ENCODE peak calls at places on chromosomes 3 and 15, in six cellular contexts. Z is HT-29, X is iris pigment epithelial cell, C is germinal center, F is hippocampal formation, R is fibroblast of lung. T is an unnamed sample.

GRCh38 chr15:93047621-93048425 is 41.2 kb downstream of the RGMA start:
- DNase-seq in R (no peak), Z (no peak), X (no peak), C (no peak), F (no peak), T (no peak)

GRCh38 chr3:47890832-47891620 is 88.1 kb downstream of the DHX30 start:
- DNase-seq in X (no peak), Z (no peak), R (no peak), C (no peak), F (peak), T (no peak)

GRCh38 chr3:51673802-51674654 is 3.0 kb downstream of the TEX264 start:
- DNase-seq in X (no peak), C (no peak), R (no peak), Z (no peak), F (no peak), T (no peak)

GRCh38 chr3:6861989-6862879 is 1.3 kb downstream of the GRM7 start:
- DNase-seq in Z (no peak), R (no peak), X (no peak), C (no peak), F (no peak), T (no peak)

GRCh38 chr15:45169608-45170480 is 17.9 kb downstream of the SHF start:
- DNase-seq in Z (no peak), C (peak), R (no peak), X (no peak), F (no peak), T (no peak)

GRCh38 chr3:30084971-30085403 is 521.4 kb upstream of the TGFBR2 start:
- DNase-seq in X (no peak), Z (no peak), C (no peak), R (no peak), F (no peak), T (no peak)

GRCh38 chr3:122305818-122306621 is 19.0 kb upstream of the CSTA start:
- DNase-seq in Z (peak), C (no peak), X (no peak), F (no peak), R (peak), T (peak)

GRCh38 chr3:31958721-31959152 is 22.3 kb downstream of the OSBPL10 start:
- DNase-seq in C (no peak), F (no peak), X (no peak), Z (no peak), R (no peak), T (no peak)

GRCh38 chr3:194687638-194688206 is 2.0 kb downstream of the FAM43A start:
- DNase-seq in Z (peak), C (peak), F (peak), R (peak), X (peak), T (peak)

GRCh38 chr3:126258670-126259069 is 78.3 kb upstream of the ALDH1L1 start:
- DNase-seq in Z (no peak), R (no peak), C (no peak), X (no peak), F (no peak), T (peak)

GRCh38 chr15:59232476-59232875 is 25.8 kb downstream of the LDHAL6B start:
- DNase-seq in R (peak), C (no peak), X (peak), F (no peak), Z (no peak), T (no peak)

GRCh38 chr3:179446501-179446900 is 4.8 kb downstream of the GNB4 start:
- DNase-seq in X (peak), R (no peak), C (no peak), F (no peak), Z (peak), T (no peak)

GRCh38 chr3:63762180-63762579 is 56.9 kb upstream of the C3orf49 start:
- DNase-seq in X (no peak), F (no peak), Z (no peak), R (peak), C (no peak), T (no peak)

GRCh38 chr15:75347222-75348033 is 589 bp downstream of the NEIL1 start:
- DNase-seq in Z (no peak), C (peak), F (peak), X (no peak), R (no peak), T (peak)

GRCh38 chr15:77901921-77902750 is 175.4 kb downstream of the TBC1D2B start:
- DNase-seq in C (no peak), R (no peak), F (no peak), Z (no peak), X (no peak), T (no peak)

GRCh38 chr3:171379281-171379680 is 80.9 kb downstream of the TNIK start:
- DNase-seq in X (peak), R (peak), F (no peak), C (no peak), Z (no peak), T (no peak)

GRCh38 chr15:100078511-100079220 is 263.1 kb downstream of the ADAMTS17 start:
- DNase-seq in X (no peak), Z (no peak), F (no peak), C (no peak), R (peak), T (no peak)

GRCh38 chr15:75202251-75203016 is 752 bp downstream of the C15orf39 start:
- DNase-seq in X (peak), F (no peak), R (peak), Z (peak), C (peak), T (peak)

GRCh38 chr3:33803894-33804526 is 5.6 kb downstream of the PDCD6IP start:
- DNase-seq in C (no peak), F (no peak), X (no peak), R (no peak), Z (no peak), T (no peak)

GRCh38 chr3:71119171-71119570 is 464.4 kb downstream of the FOXP1 start:
- DNase-seq in X (peak), Z (peak), F (no peak), C (no peak), R (peak), T (no peak)

GRCh38 chr15:71440479-71441071 is 325.3 kb downstream of the THSD4 start:
- DNase-seq in X (peak), F (no peak), R (peak), Z (peak), C (peak), T (no peak)

GRCh38 chr3:59873576-59874230 is 823.9 kb upstream of the CFAP20DC start:
- DNase-seq in C (no peak), X (no peak), Z (no peak), R (no peak), F (no peak), T (no peak)

GRCh38 chr3:188950832-188951489 is 220.8 kb upstream of the TPRG1 start:
- DNase-seq in F (no peak), Z (peak), C (no peak), X (peak), R (peak), T (no peak)

GRCh38 chr3:176219970-176220369 is 977.3 kb downstream of the TBL1XR1 start:
- DNase-seq in R (no peak), X (no peak), C (no peak), F (no peak), Z (no peak), T (no peak)

GRCh38 chr3:129824926-129825541 is 68.5 kb downstream of the TMCC1 start:
- DNase-seq in C (peak), F (peak), X (peak), Z (peak), R (peak), T (peak)

GRCh38 chr15:70154440-70155347 is 57.0 kb upstream of the TLE3 start:
- DNase-seq in X (peak), R (peak), Z (no peak), F (no peak), C (no peak), T (peak)

GRCh38 chr3:41579861-41580260 is 380.6 kb downstream of the CTNNB1 start:
- DNase-seq in X (no peak), C (peak), R (no peak), Z (no peak), F (no peak), T (no peak)

GRCh38 chr3:133575121-133575520 is 1.6 kb downstream of the CDV3 start:
- DNase-seq in Z (no peak), F (no peak), R (no peak), C (no peak), X (no peak), T (no peak)